ENCODE peak calls at places on chromosomes 4 and X, in nine cellular contexts. One of them, this sample, is unnamed.

GRCh38 chrX:118976599-118977340 is 2.4 kb downstream of the LONRF3 start:
- DNase-seq in GM20000: peak; percentile 9
- DNase-seq in NT2/D1: no peak
- DNase-seq in iris pigment epithelial cell: no peak
- DNase-seq in SJSA1: peak; percentile 3
- DNase-seq in chondrocyte: no peak
- DNase-seq in M059J: peak; percentile 73
- DNase-seq in thyroid gland: peak; percentile 85
- DNase-seq in activated CD8-positive, alpha-beta memory T cell treated with anti-CD3 and anti-CD28 coated beads, Interleukin-2, amount 50 U/mL, for 48 hours: peak; percentile 65
- DNase-seq in this sample: peak; percentile 25

GRCh38 chrX:18725316-18725943 is 18.0 kb downstream of the PPEF1 start:
- DNase-seq in GM20000: no peak
- DNase-seq in NT2/D1: no peak
- DNase-seq in iris pigment epithelial cell: no peak
- DNase-seq in SJSA1: no peak
- DNase-seq in chondrocyte: no peak
- DNase-seq in M059J: no peak
- DNase-seq in thyroid gland: no peak
- DNase-seq in activated CD8-positive, alpha-beta memory T cell treated with anti-CD3 and anti-CD28 coated beads, Interleukin-2, amount 50 U/mL, for 48 hours: no peak
- DNase-seq in this sample: no peak

GRCh38 chr4:110622841-110623709 is at the start of gene PITX2:
- DNase-seq in GM20000: peak; percentile 90
- DNase-seq in NT2/D1: peak; percentile 90
- DNase-seq in iris pigment epithelial cell: peak; percentile 100
- DNase-seq in SJSA1: peak; percentile 99
- DNase-seq in chondrocyte: peak; percentile 93
- DNase-seq in M059J: no peak
- DNase-seq in thyroid gland: peak; percentile 40
- DNase-seq in activated CD8-positive, alpha-beta memory T cell treated with anti-CD3 and anti-CD28 coated beads, Interleukin-2, amount 50 U/mL, for 48 hours: peak; percentile 72
- DNase-seq in this sample: peak; percentile 98

GRCh38 chrX:101415180-101416130 is 7.4 kb downstream of the HNRNPH2 start:
- DNase-seq in GM20000: peak; percentile 36
- DNase-seq in NT2/D1: peak; percentile 62
- DNase-seq in iris pigment epithelial cell: peak; percentile 81
- DNase-seq in SJSA1: peak; percentile 53
- DNase-seq in chondrocyte: no peak
- DNase-seq in M059J: peak; percentile 80
- DNase-seq in thyroid gland: no peak
- DNase-seq in activated CD8-positive, alpha-beta memory T cell treated with anti-CD3 and anti-CD28 coated beads, Interleukin-2, amount 50 U/mL, for 48 hours: no peak
- DNase-seq in this sample: peak; percentile 85

GRCh38 chr4:15577508-15577907 is 77.6 kb downstream of the FBXL5 start:
- DNase-seq in GM20000: no peak
- DNase-seq in NT2/D1: no peak
- DNase-seq in iris pigment epithelial cell: peak; percentile 73
- DNase-seq in SJSA1: no peak
- DNase-seq in chondrocyte: no peak
- DNase-seq in M059J: no peak
- DNase-seq in thyroid gland: no peak
- DNase-seq in activated CD8-positive, alpha-beta memory T cell treated with anti-CD3 and anti-CD28 coated beads, Interleukin-2, amount 50 U/mL, for 48 hours: no peak
- DNase-seq in this sample: peak; percentile 33

GRCh38 chrX:2499507-2499906 is 1.3 kb downstream of the DHRSX start:
- DNase-seq in GM20000: no peak
- DNase-seq in NT2/D1: no peak
- DNase-seq in iris pigment epithelial cell: no peak
- DNase-seq in SJSA1: no peak
- DNase-seq in chondrocyte: no peak
- DNase-seq in M059J: no peak
- DNase-seq in thyroid gland: no peak
- DNase-seq in activated CD8-positive, alpha-beta memory T cell treated with anti-CD3 and anti-CD28 coated beads, Interleukin-2, amount 50 U/mL, for 48 hours: no peak
- DNase-seq in this sample: no peak

GRCh38 chr4:144176476-144176875 is 36.0 kb upstream of the GYPA start:
- DNase-seq in GM20000: no peak
- DNase-seq in NT2/D1: no peak
- DNase-seq in iris pigment epithelial cell: no peak
- DNase-seq in SJSA1: no peak
- DNase-seq in chondrocyte: no peak
- DNase-seq in M059J: no peak
- DNase-seq in thyroid gland: no peak
- DNase-seq in activated CD8-positive, alpha-beta memory T cell treated with anti-CD3 and anti-CD28 coated beads, Interleukin-2, amount 50 U/mL, for 48 hours: no peak
- DNase-seq in this sample: no peak

GRCh38 chrX:133215747-133216146 is 2.4 kb downstream of the TFDP3 start:
- DNase-seq in GM20000: peak; percentile 6
- DNase-seq in NT2/D1: peak; percentile 9
- DNase-seq in iris pigment epithelial cell: peak; percentile 41
- DNase-seq in SJSA1: peak; percentile 6
- DNase-seq in chondrocyte: no peak
- DNase-seq in M059J: peak; percentile 34
- DNase-seq in thyroid gland: peak; percentile 15
- DNase-seq in activated CD8-positive, alpha-beta memory T cell treated with anti-CD3 and anti-CD28 coated beads, Interleukin-2, amount 50 U/mL, for 48 hours: no peak
- DNase-seq in this sample: peak; percentile 22